ENCODE peak calls at places on chromosomes 1 and 21, in five cellular contexts. S is kidney epithelial cell, E is Calu3, K is transverse colon, V is GM10248. M is an unnamed sample.

GRCh38 chr1:158509471-158510161 is 37.6 kb downstream of the OR10R2 start:
- DNase-seq in K (no peak), E (no peak), V (no peak), S (no peak), M (no peak)

GRCh38 chr1:182888736-182889531 is 49.8 kb downstream of the DHX9 start:
- DNase-seq in S (no peak), E (no peak), K (no peak), V (no peak), M (no peak)

GRCh38 chr1:109897244-109897955 is 13.2 kb upstream of the CSF1 start:
- DNase-seq in V (no peak), K (no peak), S (no peak), E (no peak), M (no peak)

GRCh38 chr1:205225901-205226765 is 1.6 kb upstream of the TMCC2 start:
- DNase-seq in K (no peak), S (no peak), E (no peak), V (no peak), M (no peak)

GRCh38 chr1:248793592-248793991 is 32.1 kb downstream of the SH3BP5L start:
- DNase-seq in K (no peak), V (no peak), E (no peak), S (no peak), M (no peak)

GRCh38 chr1:245290836-245291235 is 136.1 kb downstream of the KIF26B start:
- DNase-seq in V (no peak), S (no peak), E (no peak), K (no peak), M (no peak)

GRCh38 chr1:56872597-56872996 is 18.0 kb downstream of the C8A start:
- DNase-seq in E (no peak), S (no peak), K (no peak), V (no peak), M (no peak)

GRCh38 chr1:32898056-32898455 is 3.1 kb downstream of the TMEM54 start:
- DNase-seq in E (no peak), V (no peak), K (no peak), S (no peak), M (no peak)

GRCh38 chr1:22747021-22747734 is 36.5 kb downstream of the EPHB2 start:
- DNase-seq in V (no peak), E (peak), K (no peak), S (peak), M (no peak)

GRCh38 chr1:115807723-115808122 is 33.2 kb downstream of the NHLH2 start:
- DNase-seq in E (peak), S (peak), V (peak), K (peak), M (peak)

GRCh38 chr21:29029524-29029923 is 5.1 kb downstream of the USP16 start:
- DNase-seq in K (no peak), V (no peak), E (no peak), S (no peak), M (no peak)

GRCh38 chr1:184610872-184611614 is 143.6 kb downstream of the EDEM3 start:
- DNase-seq in E (no peak), K (no peak), S (no peak), V (no peak), M (no peak)

GRCh38 chr1:155277896-155278688 is 829 bp downstream of the HCN3 start:
- DNase-seq in S (no peak), E (peak), V (peak), K (peak), M (peak)

GRCh38 chr21:42425603-42425985 is 21.9 kb downstream of the UBASH3A start:
- DNase-seq in K (no peak), E (no peak), V (peak), S (no peak), M (no peak)

GRCh38 chr1:165623624-165624023 is 7.4 kb upstream of the MGST3 start:
- DNase-seq in V (no peak), S (no peak), E (no peak), K (no peak), M (no peak)

GRCh38 chr1:9657521-9658032 is 6.0 kb downstream of the PIK3CD start:
- DNase-seq in S (no peak), E (no peak), K (no peak), V (no peak), M (no peak)

GRCh38 chr1:187383366-187383765 is 554.6 kb downstream of the PLA2G4A start:
- DNase-seq in S (no peak), V (no peak), E (no peak), K (no peak), M (no peak)

GRCh38 chr1:38046333-38046883 is at the start of gene POU3F1:
- DNase-seq in K (no peak), E (no peak), V (no peak), S (no peak), M (no peak)

GRCh38 chr1:161307892-161308638 is 1.7 kb downstream of the MPZ start:
- DNase-seq in S (no peak), E (no peak), K (no peak), V (no peak), M (no peak)

GRCh38 chr1:34500451-34500850 is 254.4 kb upstream of the GJB5 start:
- DNase-seq in E (peak), K (no peak), V (peak), S (no peak), M (peak)

DNA sequence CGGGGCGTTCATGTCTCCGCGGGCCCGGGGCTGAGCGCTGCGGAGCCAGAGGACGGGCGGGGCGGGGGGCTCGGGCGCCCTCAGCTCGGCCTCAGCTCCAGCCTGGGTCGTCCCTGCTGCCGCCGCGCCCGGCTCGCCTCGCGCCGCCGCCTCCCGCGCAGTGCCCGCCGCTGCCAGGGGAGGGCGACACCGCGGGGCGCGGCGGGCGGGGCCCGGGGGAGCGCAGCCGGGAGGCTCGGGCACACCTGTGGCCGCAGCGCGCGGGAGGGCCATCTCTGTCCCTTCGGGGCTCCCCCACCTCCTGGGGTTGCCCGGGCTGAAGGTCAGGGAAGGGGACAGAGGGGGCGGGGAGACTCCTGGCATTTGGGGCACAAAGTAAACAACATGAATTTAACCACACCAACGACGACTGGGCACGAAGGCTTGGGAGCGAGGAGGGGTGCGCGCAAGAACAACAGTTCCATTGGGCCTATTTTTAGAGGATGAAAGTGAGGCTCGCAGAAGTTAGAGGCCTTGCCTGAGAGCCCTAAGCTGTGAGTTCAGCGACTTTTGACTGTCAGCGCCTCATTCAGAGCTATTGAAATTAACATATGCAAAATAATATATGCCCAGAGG is at the start of gene FAM131C:
- DNase-seq in V (peak), K (peak), S (no peak), E (peak), M (peak)
- TF ChIP-seq CTCF in V (peak), K (no peak), S (no peak), E (no peak), M (peak)

GRCh38 chr1:52191395-52191965 is 49.6 kb downstream of the ZFYVE9 start:
- DNase-seq in V (no peak), E (no peak), S (no peak), K (no peak), M (no peak)

GRCh38 chr1:52189898-52190480 is 48.1 kb downstream of the ZFYVE9 start:
- DNase-seq in K (no peak), E (no peak), V (no peak), S (no peak), M (no peak)

GRCh38 chr1:52192024-52192423 is 50.1 kb downstream of the ZFYVE9 start:
- DNase-seq in V (no peak), S (no peak), E (no peak), K (no peak), M (no peak)

GRCh38 chr1:52192436-52192835 is 50.5 kb downstream of the ZFYVE9 start:
- DNase-seq in K (no peak), V (no peak), S (no peak), E (no peak), M (no peak)

GRCh38 chr1:52190500-52191252 is 48.8 kb downstream of the ZFYVE9 start:
- DNase-seq in S (no peak), E (no peak), K (no peak), V (no peak), M (no peak)
- TF ChIP-seq CTCF in S (no peak), E (no peak), K (no peak), V (no peak), M (no peak)

GRCh38 chr1:26169669-26170471 is at the start of gene ZNF593:
- DNase-seq in V (peak), K (peak), S (peak), E (peak), M (peak)
- TF ChIP-seq CTCF in V (peak), K (peak), S (peak), E (peak), M (peak)

GRCh38 chr1:8439015-8439702 is 121.2 kb downstream of the SLC45A1 start:
- DNase-seq in V (peak), K (peak), S (peak), E (peak), M (peak)
- TF ChIP-seq CTCF in V (no peak), K (peak), S (no peak), E (no peak), M (peak)

DNA sequence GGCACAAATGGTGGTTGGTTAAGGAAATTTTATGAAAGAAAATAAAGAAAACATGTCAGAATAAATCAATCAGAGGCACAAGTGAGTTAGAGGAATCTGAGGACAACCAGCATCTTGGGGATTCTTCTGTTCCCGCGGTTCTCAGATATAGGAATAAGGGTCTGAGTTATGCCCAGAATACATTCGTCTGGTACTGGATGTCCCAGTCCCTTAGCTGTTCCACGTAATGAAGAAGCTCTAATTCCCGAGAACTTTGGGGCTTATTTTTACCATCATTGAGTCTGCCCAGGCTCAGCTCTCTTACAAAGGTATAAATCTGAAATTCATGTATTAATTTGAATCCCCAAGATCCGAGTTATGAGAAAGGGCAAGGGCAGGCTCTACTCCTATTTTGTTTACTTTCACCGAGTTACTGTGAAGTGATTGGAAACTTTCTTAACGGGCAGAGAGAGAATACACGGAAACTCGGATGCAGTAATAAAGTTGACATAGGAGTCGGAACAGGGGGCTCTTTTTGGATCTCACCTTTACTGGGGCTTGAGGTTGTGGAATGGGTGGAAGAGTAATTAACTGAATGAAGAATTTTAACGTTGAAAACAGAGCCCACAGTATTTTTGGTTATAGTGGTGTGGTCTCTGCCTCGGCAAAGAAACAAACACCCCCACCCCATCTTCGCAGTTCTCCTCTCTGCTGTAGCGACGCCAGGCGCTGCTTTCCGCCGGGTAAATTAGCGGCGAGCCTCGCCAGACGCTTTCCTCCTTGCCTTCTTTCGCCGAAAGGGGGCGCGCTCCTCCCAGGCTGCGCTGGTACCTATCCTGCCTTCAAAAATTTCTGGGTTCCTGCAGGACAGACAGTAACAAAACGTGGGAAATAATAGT is 7.1 kb downstream of the PRRX1 start:
- DNase-seq in V (no peak), S (no peak), E (no peak), K (peak), M (peak)
- TF ChIP-seq CTCF in V (peak), S (peak), E (no peak), K (peak), M (peak)

GRCh38 chr1:199550384-199551067 is 477.0 kb upstream of the NR5A2 start:
- DNase-seq in K (no peak), E (no peak), V (no peak), S (no peak), M (no peak)
- TF ChIP-seq CTCF in K (no peak), E (no peak), V (peak), S (peak), M (no peak)

DNA sequence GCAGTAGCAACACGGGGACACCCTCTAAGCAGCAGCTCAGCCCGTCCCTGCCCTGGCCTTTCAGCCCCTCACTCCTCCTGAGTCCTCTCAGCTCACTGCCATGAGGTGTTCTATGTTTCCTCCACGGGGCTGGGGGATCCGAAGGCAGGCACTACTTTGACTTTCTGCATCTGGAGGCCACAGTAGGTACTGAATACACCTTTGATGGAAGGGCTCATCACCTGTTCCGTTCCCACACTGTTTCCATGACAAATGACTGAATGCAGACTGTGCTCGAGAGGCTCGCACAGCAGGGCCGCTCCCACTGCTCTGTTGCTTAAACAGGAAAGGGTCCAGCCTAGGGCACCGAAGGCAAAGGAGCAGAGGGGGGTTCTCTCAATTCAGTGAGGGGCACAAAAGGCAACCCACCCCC is 77.6 kb upstream of the DNAH14 start:
- DNase-seq in V (no peak), S (no peak), K (no peak), E (no peak), M (no peak)
- TF ChIP-seq CTCF in V (no peak), S (no peak), K (no peak), E (no peak), M (peak)

DNA sequence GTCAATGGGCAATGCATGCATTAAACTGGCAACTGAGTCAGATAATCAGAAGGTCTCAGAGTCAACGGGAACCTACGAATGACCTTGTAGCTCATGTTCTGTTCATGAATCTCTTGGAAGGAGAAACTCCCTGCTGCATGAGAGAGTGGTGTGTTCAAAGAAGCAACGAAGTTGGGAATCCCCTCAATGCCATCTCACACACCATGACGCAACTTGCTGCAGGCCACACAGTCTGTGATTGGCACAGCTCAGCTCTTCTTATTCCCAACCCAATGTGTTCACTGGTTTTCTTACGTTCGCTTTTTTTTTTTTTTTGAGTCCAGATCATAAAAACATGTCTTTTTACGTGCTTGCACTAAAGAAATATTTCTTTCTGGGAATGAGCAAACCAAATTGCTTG is 53.5 kb upstream of the PRDM2 start:
- DNase-seq in V (no peak), E (no peak), K (no peak), S (no peak), M (no peak)
- TF ChIP-seq CTCF in V (no peak), E (no peak), K (no peak), S (no peak), M (no peak)